ENCODE peak calls at places on chromosomes 16 and 17, in seven cellular contexts. O is EL; U is stimulated activated CD8-positive, alpha-beta memory T cell treated with anti-CD3 and anti-CD28 coated beads, Interleukin-7, amount 100 ng/mL, for 48 hours; G is epithelial cell of prostate; H is NCI-H1092 treated with DMSO at 0.1 percent for 48 hours; K is memory B cell; A is hepatic stellate cell. S is an unnamed sample.

GRCh38 chr16:66658860-66659190 is 37.7 kb downstream of the CMTM4 start:
- DNase-seq in U (no peak), K (no peak), G (no peak), H (no peak), O (no peak), A (no peak), S (no peak)

GRCh38 chr17:42853597-42853967 is 2.6 kb downstream of the AOC3 start:
- DNase-seq in O (no peak), A (no peak), G (no peak), K (no peak), U (no peak), H (no peak), S (no peak)

GRCh38 chr17:44830359-44831269 is 527 bp upstream of the GJC1 start:
- DNase-seq in K (peak; percentile 35), G (no peak), A (no peak), O (peak; percentile 49), H (no peak), U (no peak), S (no peak)

GRCh38 chr17:47813077-47813476 is 8.5 kb downstream of the OSBPL7 start:
- DNase-seq in K (no peak), U (no peak), G (no peak), O (no peak), H (no peak), A (no peak), S (no peak)

GRCh38 chr17:58336456-58337094 is 8.0 kb upstream of the TSPOAP1 start:
- DNase-seq in H (no peak), O (no peak), A (no peak), U (no peak), G (no peak), K (no peak), S (no peak)

GRCh38 chr17:65583921-65584603 is 22.6 kb upstream of the AXIN2 start:
- DNase-seq in G (no peak), U (no peak), H (peak; percentile 23), K (no peak), A (no peak), O (no peak), S (no peak)

GRCh38 chr17:67625971-67626370 is 91.8 kb upstream of the NOL11 start:
- DNase-seq in G (no peak), K (no peak), O (no peak), U (no peak), A (no peak), H (no peak), S (no peak)

GRCh38 chr17:34673995-34674900 is 94.9 kb downstream of the TMEM132E start:
- DNase-seq in G (no peak), K (no peak), H (peak; percentile 89), O (no peak), A (no peak), U (no peak), S (no peak)

GRCh38 chr16:27347930-27348685 is 34.3 kb downstream of the IL4R start:
- DNase-seq in O (no peak), G (no peak), U (no peak), K (no peak), H (no peak), A (no peak), S (no peak)

GRCh38 chr16:89593841-89594240 is 18.3 kb downstream of the CPNE7 start:
- DNase-seq in A (no peak), O (no peak), K (no peak), G (no peak), U (no peak), H (no peak), S (peak; percentile 35)

GRCh38 chr17:49567871-49568694 is 7.6 kb upstream of the NXPH3 start:
- DNase-seq in A (peak; percentile 83), K (peak; percentile 92), H (peak; percentile 43), U (peak; percentile 72), O (peak; percentile 83), G (no peak), S (peak; percentile 75)

GRCh38 chr17:15398291-15398690 is 56.9 kb upstream of the TEKT3 start:
- DNase-seq in G (no peak), O (peak; percentile 78), A (no peak), H (peak; percentile 71), U (no peak), K (no peak), S (no peak)

GRCh38 chr17:66123163-66123562 is 68.8 kb downstream of the CEP112 start:
- DNase-seq in H (no peak), O (peak; percentile 56), K (no peak), A (peak; percentile 6), G (no peak), U (no peak), S (no peak)

GRCh38 chr17:40818733-40819527 is 3.5 kb downstream of the KRT10 start:
- DNase-seq in G (no peak), K (peak; percentile 72), U (peak; percentile 75), A (peak; percentile 61), O (peak; percentile 86), H (peak; percentile 76), S (peak; percentile 77)

GRCh38 chr17:40346061-40346767 is 18.3 kb downstream of the GJD3 start:
- DNase-seq in G (no peak), O (no peak), K (peak; percentile 12), H (no peak), A (no peak), U (no peak), S (no peak)

GRCh38 chr16:81238296-81239011 is at the start of gene BCO1:
- DNase-seq in O (peak; percentile 53), G (peak; percentile 48), A (peak; percentile 22), K (no peak), H (peak; percentile 81), U (no peak), S (no peak)

GRCh38 chr16:26827386-26827785 is 239.3 kb upstream of the C16orf82 start:
- DNase-seq in A (no peak), K (no peak), U (no peak), O (no peak), G (no peak), H (no peak), S (no peak)

GRCh38 chr17:8709006-8709405 is 35.6 kb downstream of the CCDC42 start:
- DNase-seq in A (no peak), O (no peak), G (no peak), U (no peak), H (no peak), K (no peak), S (no peak)